ENCODE peak calls at places on chromosomes 5 and 9, in nine cellular contexts. O is neural progenitor cell, H is IMR-90, M is fibroblast of mammary gland, W is AG04450, U is adrenal gland, C is cardiac fibroblast, D is fibroblast of pulmonary artery, K is ovary. J is an unnamed sample.

GRCh38 chr9:126491256-126491879 is 122.4 kb upstream of the LMX1B start:
- DNase-seq in O (peak; percentile 75), H (peak; percentile 69), M (peak; percentile 62), W (peak; percentile 33), U (peak; percentile 80), C (peak; percentile 81), D (peak; percentile 77), K (no peak), J (no peak)

GRCh38 chr5:151150484-151151262 is 6.9 kb downstream of the ANXA6 start:
- DNase-seq in O (peak; percentile 33), H (peak; percentile 47), M (peak; percentile 52), W (no peak), U (peak; percentile 80), C (peak; percentile 36), D (peak; percentile 51), K (peak; percentile 81), J (no peak)

GRCh38 chr9:124442826-124443225 is 7.4 kb upstream of the ADGRD2 start:
- DNase-seq in O (no peak), H (no peak), M (no peak), W (no peak), U (no peak), C (no peak), D (no peak), K (no peak), J (no peak)

GRCh38 chr9:95167998-95168397 is 149.5 kb downstream of the FANCC start:
- DNase-seq in O (peak; percentile 85), H (peak; percentile 97), M (peak; percentile 95), W (peak; percentile 89), U (peak; percentile 77), C (peak; percentile 98), D (peak; percentile 97), K (no peak), J (peak; percentile 78)

GRCh38 chr9:97907632-97908031 is 14.7 kb downstream of the TRMO start:
- DNase-seq in O (no peak), H (no peak), M (no peak), W (no peak), U (no peak), C (no peak), D (no peak), K (no peak), J (no peak)

GRCh38 chr5:4661326-4661725 is 478.8 kb upstream of the ADAMTS16 start:
- DNase-seq in O (no peak), H (no peak), M (no peak), W (no peak), U (no peak), C (no peak), D (no peak), K (no peak), J (no peak)

GRCh38 chr5:54867310-54867944 is 118.0 kb downstream of the ESM1 start:
- DNase-seq in O (peak; percentile 74), H (peak; percentile 75), M (peak; percentile 74), W (no peak), U (no peak), C (peak; percentile 80), D (peak; percentile 81), K (no peak), J (no peak)

GRCh38 chr9:135850737-135851136 is 56.6 kb downstream of the CAMSAP1 start:
- DNase-seq in O (no peak), H (peak; percentile 48), M (no peak), W (no peak), U (no peak), C (no peak), D (no peak), K (no peak), J (no peak)

GRCh38 chr9:37948417-37948980 is 44.6 kb upstream of the SLC25A51 start:
- DNase-seq in O (no peak), H (no peak), M (no peak), W (no peak), U (no peak), C (no peak), D (no peak), K (no peak), J (no peak)

GRCh38 chr9:16039103-16039987 is 486.5 kb downstream of the CCDC171 start:
- DNase-seq in O (no peak), H (peak; percentile 51), M (peak; percentile 71), W (no peak), U (peak; percentile 63), C (no peak), D (peak; percentile 47), K (peak; percentile 61), J (no peak)

GRCh38 chr9:37575921-37576721 is at the start of gene FBXO10:
- DNase-seq in O (peak; percentile 92), H (peak; percentile 77), M (peak; percentile 59), W (no peak), U (peak; percentile 83), C (peak; percentile 55), D (peak; percentile 70), K (peak; percentile 70), J (no peak)

GRCh38 chr5:72494700-72495124 is 12.5 kb downstream of the ZNF366 start:
- DNase-seq in O (no peak), H (no peak), M (peak; percentile 24), W (no peak), U (no peak), C (peak; percentile 19), D (peak; percentile 46), K (no peak), J (no peak)

GRCh38 chr9:447230-448025 is 232.8 kb downstream of the DOCK8 start:
- DNase-seq in O (no peak), H (peak; percentile 8), M (peak; percentile 63), W (no peak), U (no peak), C (peak; percentile 43), D (no peak), K (no peak), J (no peak)

GRCh38 chr5:83374547-83374946 is 97.0 kb upstream of the VCAN start:
- DNase-seq in O (no peak), H (peak; percentile 67), M (peak; percentile 94), W (no peak), U (no peak), C (peak; percentile 73), D (peak; percentile 94), K (peak; percentile 14), J (no peak)

GRCh38 chr9:114290561-114290986 is 32.3 kb upstream of the ORM1 start:
- DNase-seq in O (no peak), H (no peak), M (no peak), W (no peak), U (no peak), C (no peak), D (no peak), K (peak; percentile 31), J (no peak)

GRCh38 chr9:113572076-113572861 is 108.7 kb downstream of the RGS3 start:
- DNase-seq in O (no peak), H (no peak), M (no peak), W (no peak), U (peak; percentile 49), C (no peak), D (no peak), K (peak; percentile 7), J (no peak)

GRCh38 chr5:160105686-160106085 is 13.6 kb downstream of the PWWP2A start:
- DNase-seq in O (no peak), H (no peak), M (peak; percentile 12), W (no peak), U (no peak), C (peak; percentile 29), D (no peak), K (no peak), J (no peak)

DNA sequence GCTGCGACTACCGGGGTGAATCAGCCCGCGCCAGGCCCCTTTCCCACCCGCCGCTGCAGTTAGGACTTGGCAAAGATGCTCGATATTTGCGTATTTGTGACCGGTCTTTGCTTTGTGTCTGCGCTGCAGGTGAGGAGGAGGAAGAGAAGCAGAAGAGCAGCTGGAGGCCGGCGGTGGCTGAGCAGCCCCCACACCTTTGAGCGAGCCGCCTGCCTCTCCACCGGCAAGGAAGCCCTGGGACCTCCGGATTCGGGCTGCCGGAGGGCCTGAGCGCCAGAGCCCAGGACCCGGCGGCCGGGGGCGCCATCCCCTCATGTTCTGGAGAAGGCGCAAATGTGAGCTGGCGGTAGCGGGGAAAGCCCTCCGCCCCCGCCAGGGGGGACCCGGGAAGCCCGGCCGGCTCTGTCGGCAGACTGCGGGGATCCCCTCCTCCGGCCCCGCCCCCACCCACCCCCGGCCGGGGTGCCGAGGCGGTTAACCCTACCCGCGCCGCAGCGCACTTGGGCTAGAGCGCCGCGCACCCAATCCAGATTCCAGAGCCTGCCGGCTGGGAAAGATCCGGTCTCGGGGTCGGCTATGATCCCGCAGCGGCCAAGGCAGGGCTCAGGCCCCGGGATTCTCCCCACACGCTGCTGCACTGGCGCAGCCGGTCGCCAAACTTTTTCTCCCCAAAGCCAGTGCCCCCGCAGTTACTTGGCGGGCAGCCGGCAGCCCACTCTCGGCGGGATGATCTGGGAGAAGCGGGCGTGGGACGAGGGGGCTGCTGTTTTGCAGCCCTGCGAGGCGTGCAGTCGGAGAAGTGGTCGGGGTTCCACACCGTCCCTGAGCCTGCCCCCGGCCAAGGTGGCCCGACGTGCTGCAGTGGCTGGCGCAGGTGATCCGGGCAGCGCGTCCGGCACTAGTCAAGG is 800 bp upstream of the KCNN2 start:
- DNase-seq in O (peak; percentile 93), H (peak; percentile 35), M (no peak), W (no peak), U (peak; percentile 77), C (no peak), D (no peak), K (peak; percentile 26), J (no peak)
- TF ChIP-seq CTCF in O (peak; percentile 66), H (peak; percentile 40), M (no peak), W (peak; percentile 29), U (peak; percentile 33), C (no peak), D (no peak), K (no peak), J (peak; percentile 18)

DNA sequence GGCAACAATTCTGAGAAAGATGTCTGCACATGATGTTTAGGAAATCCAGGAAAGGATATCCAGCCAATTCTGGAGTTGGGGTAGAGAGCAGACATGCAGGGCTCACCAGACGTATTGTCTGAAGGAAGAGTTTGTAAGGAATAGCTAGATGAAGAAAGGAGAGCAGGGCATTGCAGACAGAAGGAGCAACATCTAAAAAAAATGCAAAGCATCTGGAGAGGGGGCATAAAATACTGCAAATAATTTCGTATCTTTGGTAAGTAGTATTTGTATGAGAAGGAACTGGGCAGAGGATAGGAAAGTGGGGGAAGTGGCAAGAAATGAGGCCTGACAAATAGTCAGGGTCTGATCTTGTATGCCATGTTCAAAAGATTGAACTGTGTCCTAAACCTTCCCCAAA is 74.8 kb downstream of the MACIR start:
- DNase-seq in O (no peak), H (no peak), M (no peak), W (no peak), U (no peak), C (no peak), D (no peak), K (no peak), J (no peak)
- H3K4me3 ChIP-seq in O (no peak overlapping the region), H (no peak overlapping the region), M (no peak overlapping the region), W (no peak overlapping the region), U (no peak overlapping the region), C (no peak overlapping the region), D (no peak overlapping the region), K (no peak overlapping the region), J (no peak overlapping the region)

GRCh38 chr5:76169536-76169935 is 86.4 kb downstream of the SV2C start:
- DNase-seq in O (peak; percentile 54), H (no peak), M (no peak), W (no peak), U (no peak), C (no peak), D (no peak), K (no peak), J (no peak)
- TF ChIP-seq CTCF in O (no peak), H (no peak), M (no peak), W (no peak), U (no peak), C (no peak), D (no peak), K (no peak), J (no peak)

GRCh38 chr5:87410941-87411340 is 1.8 kb downstream of the CCNH start:
- DNase-seq in O (no peak), H (peak; percentile 80), M (peak; percentile 90), W (no peak), U (no peak), C (peak; percentile 86), D (peak; percentile 74), K (no peak), J (peak; percentile 85)
- H3K4me3 ChIP-seq in O (no peak overlapping the region), H (no peak overlapping the region), M (peak overlapping the region; percentile 100), W (peak overlapping the region; percentile 96), U (no peak overlapping the region), C (peak overlapping the region; percentile 87), D (peak overlapping the region; percentile 91), K (no peak overlapping the region), J (no peak overlapping the region)